ENCODE peak calls at places on chromosomes 12 and 14, in four cellular contexts. One of them, this sample, is unnamed.

GRCh38 chr14:77221241-77221871 is 39.8 kb downstream of the TMEM63C start:
- DNase-seq in neural progenitor cell: no peak
- DNase-seq in K562: peak; percentile 30
- DNase-seq in mammary epithelial cell: no peak
- DNase-seq in this sample: no peak

GRCh38 chr12:96271469-96272199 is 77.5 kb downstream of the ELK3 start:
- DNase-seq in neural progenitor cell: no peak
- DNase-seq in K562: no peak
- DNase-seq in mammary epithelial cell: no peak
- DNase-seq in this sample: no peak

GRCh38 chr12:109912790-109913189 is 12.7 kb downstream of the TCHP start:
- DNase-seq in neural progenitor cell: no peak
- DNase-seq in K562: no peak
- DNase-seq in mammary epithelial cell: no peak
- DNase-seq in this sample: no peak

GRCh38 chr12:66115083-66115600 is 15.4 kb downstream of the LLPH start:
- DNase-seq in neural progenitor cell: no peak
- DNase-seq in K562: no peak
- DNase-seq in mammary epithelial cell: no peak
- DNase-seq in this sample: no peak

GRCh38 chr12:19199322-19199721 is 69.8 kb downstream of the PLEKHA5 start:
- DNase-seq in neural progenitor cell: no peak
- DNase-seq in K562: no peak
- DNase-seq in mammary epithelial cell: no peak
- DNase-seq in this sample: no peak

GRCh38 chr14:24060443-24060842 is 8.6 kb downstream of the CARMIL3 start:
- DNase-seq in neural progenitor cell: no peak
- DNase-seq in K562: no peak
- DNase-seq in mammary epithelial cell: no peak
- DNase-seq in this sample: no peak

GRCh38 chr14:23443411-23443812 is 8.0 kb upstream of the MYH7 start:
- DNase-seq in neural progenitor cell: peak; percentile 77
- DNase-seq in K562: no peak
- DNase-seq in mammary epithelial cell: no peak
- DNase-seq in this sample: no peak

GRCh38 chr12:96194901-96195844 is 998 bp downstream of the ELK3 start:
- DNase-seq in neural progenitor cell: peak; percentile 56
- DNase-seq in K562: peak; percentile 30
- DNase-seq in mammary epithelial cell: peak; percentile 84
- DNase-seq in this sample: peak; percentile 80

GRCh38 chr12:58583956-58584355 is 336.3 kb downstream of the LRIG3 start:
- DNase-seq in neural progenitor cell: no peak
- DNase-seq in K562: no peak
- DNase-seq in mammary epithelial cell: no peak
- DNase-seq in this sample: no peak

GRCh38 chr12:100843061-100843460 is 48.5 kb downstream of the ANO4 start:
- DNase-seq in neural progenitor cell: no peak
- DNase-seq in K562: no peak
- DNase-seq in mammary epithelial cell: no peak
- DNase-seq in this sample: no peak

GRCh38 chr12:254912-255311 is 7.7 kb downstream of the SLC6A13 start:
- DNase-seq in neural progenitor cell: no peak
- DNase-seq in K562: no peak
- DNase-seq in mammary epithelial cell: no peak
- DNase-seq in this sample: no peak

GRCh38 chr12:130280226-130280625 is 57.5 kb upstream of the PIWIL1 start:
- DNase-seq in neural progenitor cell: no peak
- DNase-seq in K562: no peak
- DNase-seq in mammary epithelial cell: no peak
- DNase-seq in this sample: no peak

GRCh38 chr12:124837958-124838803 is 25.5 kb downstream of the SCARB1 start:
- DNase-seq in neural progenitor cell: no peak
- DNase-seq in K562: no peak
- DNase-seq in mammary epithelial cell: peak; percentile 98
- DNase-seq in this sample: peak; percentile 95

GRCh38 chr12:66647034-66647691 is 31.7 kb downstream of the GRIP1 start:
- DNase-seq in neural progenitor cell: no peak
- DNase-seq in K562: no peak
- DNase-seq in mammary epithelial cell: peak; percentile 94
- DNase-seq in this sample: peak; percentile 57

GRCh38 chr12:124296295-124296915 is 1.5 kb downstream of the RFLNA start:
- DNase-seq in neural progenitor cell: no peak
- DNase-seq in K562: no peak
- DNase-seq in mammary epithelial cell: no peak
- DNase-seq in this sample: no peak

GRCh38 chr14:70808023-70808401 is 1.3 kb downstream of the MAP3K9 start:
- DNase-seq in neural progenitor cell: peak; percentile 79
- DNase-seq in K562: no peak
- DNase-seq in mammary epithelial cell: no peak
- DNase-seq in this sample: no peak

GRCh38 chr12:110920324-110920910 is at the start of gene MYL2:
- DNase-seq in neural progenitor cell: no peak
- DNase-seq in K562: no peak
- DNase-seq in mammary epithelial cell: no peak
- DNase-seq in this sample: no peak

GRCh38 chr14:79514700-79515099 is 696.6 kb downstream of the DIO2 start:
- DNase-seq in neural progenitor cell: no peak
- DNase-seq in K562: no peak
- DNase-seq in mammary epithelial cell: no peak
- DNase-seq in this sample: peak; percentile 14

GRCh38 chr12:30996255-30996654 is 69.7 kb downstream of the TSPAN11 start:
- DNase-seq in neural progenitor cell: no peak
- DNase-seq in K562: no peak
- DNase-seq in mammary epithelial cell: no peak
- DNase-seq in this sample: no peak

GRCh38 chr14:79896009-79896408 is 315.3 kb downstream of the DIO2 start:
- DNase-seq in neural progenitor cell: no peak
- DNase-seq in K562: no peak
- DNase-seq in mammary epithelial cell: no peak
- DNase-seq in this sample: no peak

GRCh38 chr14:84520711-84521338 is 1009.1 kb upstream of the FLRT2 start:
- DNase-seq in neural progenitor cell: no peak
- DNase-seq in K562: no peak
- DNase-seq in mammary epithelial cell: no peak
- DNase-seq in this sample: no peak

GRCh38 chr14:21106191-21106505 is 5.3 kb downstream of the TMEM253 start:
- DNase-seq in neural progenitor cell: no peak
- DNase-seq in K562: no peak
- DNase-seq in mammary epithelial cell: peak; percentile 52
- DNase-seq in this sample: no peak

GRCh38 chr14:64095620-64096019 is 198.6 kb downstream of the ESR2 start:
- DNase-seq in neural progenitor cell: no peak
- DNase-seq in K562: no peak
- DNase-seq in mammary epithelial cell: peak; percentile 42
- DNase-seq in this sample: no peak

GRCh38 chr14:85296466-85297210 is 233.3 kb upstream of the FLRT2 start:
- DNase-seq in neural progenitor cell: no peak
- DNase-seq in K562: no peak
- DNase-seq in mammary epithelial cell: peak; percentile 44
- DNase-seq in this sample: peak; percentile 48

GRCh38 chr14:100581228-100582145 is 5.7 kb downstream of the BEGAIN start:
- DNase-seq in neural progenitor cell: no peak
- DNase-seq in K562: no peak
- DNase-seq in mammary epithelial cell: no peak
- DNase-seq in this sample: no peak

GRCh38 chr12:14393736-14394135 is 28.3 kb downstream of the ATF7IP start:
- DNase-seq in neural progenitor cell: no peak
- DNase-seq in K562: no peak
- DNase-seq in mammary epithelial cell: peak; percentile 42
- DNase-seq in this sample: no peak

GRCh38 chr12:94231718-94232117 is 83.3 kb downstream of the PLXNC1 start:
- DNase-seq in neural progenitor cell: no peak
- DNase-seq in K562: no peak
- DNase-seq in mammary epithelial cell: no peak
- DNase-seq in this sample: no peak

GRCh38 chr12:46921048-46921753 is 95.4 kb upstream of the SLC38A4 start:
- DNase-seq in neural progenitor cell: no peak
- DNase-seq in K562: no peak
- DNase-seq in mammary epithelial cell: peak; percentile 70
- DNase-seq in this sample: no peak

GRCh38 chr12:75705749-75706719 is 194.6 kb upstream of the KRR1 start:
- DNase-seq in neural progenitor cell: no peak
- DNase-seq in K562: peak; percentile 35
- DNase-seq in mammary epithelial cell: no peak
- DNase-seq in this sample: no peak

GRCh38 chr12:49588761-49589516 is 16.5 kb downstream of the FAM186B start:
- DNase-seq in neural progenitor cell: no peak
- DNase-seq in K562: no peak
- DNase-seq in mammary epithelial cell: peak; percentile 23
- DNase-seq in this sample: no peak

GRCh38 chr14:61950340-61950739 is 188.1 kb downstream of the SNAPC1 start:
- DNase-seq in neural progenitor cell: no peak
- DNase-seq in K562: no peak
- DNase-seq in mammary epithelial cell: no peak
- DNase-seq in this sample: no peak

GRCh38 chr12:53964315-53964713 is 8.6 kb upstream of the HOXC11 start:
- DNase-seq in neural progenitor cell: no peak
- DNase-seq in K562: no peak
- DNase-seq in mammary epithelial cell: no peak
- DNase-seq in this sample: no peak

GRCh38 chr12:15801770-15802393 is 12.7 kb upstream of the EPS8 start:
- DNase-seq in neural progenitor cell: no peak
- DNase-seq in K562: no peak
- DNase-seq in mammary epithelial cell: peak; percentile 89
- DNase-seq in this sample: peak; percentile 84

GRCh38 chr12:108815369-108815768 is 42.0 kb downstream of the SSH1 start:
- DNase-seq in neural progenitor cell: no peak
- DNase-seq in K562: no peak
- DNase-seq in mammary epithelial cell: no peak
- DNase-seq in this sample: no peak
- H3K27ac ChIP-seq in neural progenitor cell: no peak overlapping the region
- H3K27ac ChIP-seq in K562: no peak overlapping the region
- H3K27ac ChIP-seq in mammary epithelial cell: peak overlapping the region; percentile 78
- H3K27ac ChIP-seq in this sample: peak overlapping the region; percentile 97

GRCh38 chr14:104974665-104975390 is 3.3 kb downstream of the AHNAK2 start:
- DNase-seq in neural progenitor cell: no peak
- DNase-seq in K562: no peak
- DNase-seq in mammary epithelial cell: no peak
- DNase-seq in this sample: no peak

GRCh38 chr14:104974146-104974541 is 4.0 kb downstream of the AHNAK2 start:
- DNase-seq in neural progenitor cell: no peak
- DNase-seq in K562: no peak
- DNase-seq in mammary epithelial cell: peak; percentile 12
- DNase-seq in this sample: no peak

GRCh38 chr14:104972301-104973211 is 5.6 kb downstream of the AHNAK2 start:
- DNase-seq in neural progenitor cell: no peak
- DNase-seq in K562: no peak
- DNase-seq in mammary epithelial cell: peak; percentile 96
- DNase-seq in this sample: peak; percentile 93

GRCh38 chr14:104971447-104972240 is 6.5 kb downstream of the AHNAK2 start:
- DNase-seq in neural progenitor cell: no peak
- DNase-seq in K562: no peak
- DNase-seq in mammary epithelial cell: no peak
- DNase-seq in this sample: no peak

GRCh38 chr14:104973215-104974145 is 4.7 kb downstream of the AHNAK2 start:
- DNase-seq in neural progenitor cell: peak; percentile 60
- DNase-seq in K562: no peak
- DNase-seq in mammary epithelial cell: peak; percentile 98
- DNase-seq in this sample: peak; percentile 94
- H3K27ac ChIP-seq in neural progenitor cell: no peak overlapping the region
- H3K27ac ChIP-seq in K562: no peak overlapping the region
- H3K27ac ChIP-seq in mammary epithelial cell: peak overlapping the region; percentile 98
- H3K27ac ChIP-seq in this sample: peak overlapping the region; percentile 100

DNA sequence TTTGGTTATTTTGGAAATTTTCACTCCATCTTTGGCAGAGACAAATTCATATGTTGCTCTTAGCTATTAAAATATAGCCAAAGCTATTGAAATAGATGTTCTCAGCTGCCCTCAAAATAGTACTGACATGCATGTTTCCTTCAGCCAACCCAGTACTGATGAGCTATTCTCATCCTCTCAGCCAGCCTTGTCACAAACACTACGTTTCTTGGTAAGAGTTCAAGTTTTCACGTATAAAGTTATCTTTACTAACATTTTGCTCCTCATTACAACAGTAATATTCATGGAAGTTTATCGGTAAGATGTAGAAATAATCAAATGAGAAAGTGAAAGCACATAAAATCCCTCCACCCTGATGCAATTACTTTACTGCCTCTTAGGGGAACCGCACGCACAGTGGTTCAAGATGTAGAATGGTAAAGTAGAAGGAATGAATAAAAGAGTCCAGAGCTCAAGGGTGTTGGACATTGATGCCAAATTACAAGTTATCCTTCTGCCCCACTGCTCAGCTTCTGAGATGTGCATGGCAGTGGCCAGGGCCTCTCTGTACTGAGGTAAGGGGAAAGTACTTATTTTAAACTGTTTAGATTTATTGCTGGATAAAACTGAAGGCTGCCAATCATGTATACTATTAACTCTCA is 20.7 kb downstream of the GCH1 start:
- DNase-seq in neural progenitor cell: no peak
- DNase-seq in K562: no peak
- DNase-seq in mammary epithelial cell: peak; percentile 34
- DNase-seq in this sample: no peak
- H3K27ac ChIP-seq in neural progenitor cell: no peak overlapping the region
- H3K27ac ChIP-seq in K562: no peak overlapping the region
- H3K27ac ChIP-seq in mammary epithelial cell: peak overlapping the region; percentile 52
- H3K27ac ChIP-seq in this sample: peak overlapping the region; percentile 14

DNA sequence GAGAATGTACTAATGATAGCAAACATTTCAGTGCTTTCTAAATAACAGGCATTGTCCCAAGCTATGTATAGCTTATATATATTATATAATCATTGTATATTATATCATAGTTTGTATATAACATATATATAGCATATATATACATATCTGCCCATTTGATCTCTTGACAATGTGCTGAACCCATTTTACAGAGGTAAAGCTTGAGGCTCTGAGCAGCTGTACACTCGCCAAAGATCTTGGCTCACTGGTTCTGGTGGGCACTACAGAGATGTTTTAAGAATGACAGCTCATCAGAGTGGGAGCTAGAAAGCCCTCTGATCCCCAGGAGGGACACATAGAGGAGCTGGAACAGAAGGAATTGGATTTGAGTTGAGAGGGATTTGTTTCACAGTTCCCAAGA is 68.2 kb upstream of the ACTN1 start:
- DNase-seq in neural progenitor cell: no peak
- DNase-seq in K562: no peak
- DNase-seq in mammary epithelial cell: no peak
- DNase-seq in this sample: no peak
- H3K27ac ChIP-seq in neural progenitor cell: no peak overlapping the region
- H3K27ac ChIP-seq in K562: no peak overlapping the region
- H3K27ac ChIP-seq in mammary epithelial cell: no peak overlapping the region
- H3K27ac ChIP-seq in this sample: no peak overlapping the region